ENCODE peak calls at places on chromosomes 6 and 20, in six cellular contexts. B is stimulated activated CD8-positive, alpha-beta memory T cell treated with anti-CD3 and anti-CD28 coated beads, Interleukin-2, amount 100 ng/mL, for 1 hour; K is CD4-positive, alpha-beta memory T cell; Q is NCI-H460; N is iris pigment epithelial cell; X is retina. L is an unnamed sample.

GRCh38 chr6:25014806-25015560 is 79.2 kb upstream of the RIPOR2 start:
- DNase-seq in X (peak), N (peak), K (peak), B (no peak), Q (peak), L (no peak)

GRCh38 chr6:29494131-29494530 is 6.4 kb upstream of the MAS1L start:
- DNase-seq in N (no peak), Q (no peak), B (no peak), X (no peak), K (no peak), L (no peak)

GRCh38 chr6:156618600-156619205 is 158.5 kb upstream of the ARID1B start:
- DNase-seq in B (no peak), Q (no peak), X (peak), K (no peak), N (no peak), L (no peak)

GRCh38 chr20:34546751-34547181 is 11.8 kb upstream of the MAP1LC3A start:
- DNase-seq in B (no peak), Q (no peak), N (no peak), X (no peak), K (no peak), L (no peak)

GRCh38 chr6:28632326-28632851 is 106.7 kb downstream of the GPX5 start:
- DNase-seq in K (no peak), N (no peak), Q (no peak), X (no peak), B (no peak), L (no peak)

GRCh38 chr20:57738484-57738883 is 28.7 kb upstream of the PMEPA1 start:
- DNase-seq in B (no peak), X (no peak), K (no peak), N (no peak), Q (no peak), L (no peak)

GRCh38 chr6:42046491-42047219 is 3.7 kb upstream of the TAF8 start:
- DNase-seq in Q (no peak), X (no peak), N (peak), K (peak), B (no peak), L (no peak)

GRCh38 chr20:50580016-50580747 is 70.0 kb downstream of the PTPN1 start:
- DNase-seq in Q (peak), X (peak), B (peak), N (no peak), K (peak), L (no peak)

GRCh38 chr6:93248591-93248990 is 170.8 kb downstream of the EPHA7 start:
- DNase-seq in B (no peak), N (peak), X (no peak), Q (no peak), K (no peak), L (no peak)

GRCh38 chr20:47019106-47019824 is 124.6 kb downstream of the EYA2 start:
- DNase-seq in B (no peak), X (peak), N (peak), Q (no peak), K (no peak), L (no peak)

GRCh38 chr6:36323062-36323461 is 13.6 kb downstream of the BNIP5 start:
- DNase-seq in N (no peak), B (no peak), X (peak), Q (no peak), K (no peak), L (no peak)

GRCh38 chr6:42783876-42784738 is 2.3 kb downstream of the BICRAL start:
- DNase-seq in X (no peak), B (no peak), Q (no peak), K (peak), N (no peak), L (no peak)

GRCh38 chr6:56440551-56440981 is 193.2 kb upstream of the COL21A1 start:
- DNase-seq in Q (no peak), X (no peak), K (no peak), N (no peak), B (no peak), L (no peak)

GRCh38 chr6:113414511-113414910 is 442.6 kb upstream of the MARCKS start:
- DNase-seq in B (no peak), X (no peak), Q (no peak), K (no peak), N (peak), L (no peak)

GRCh38 chr20:35248641-35249475 is 22.4 kb downstream of the MMP24 start:
- DNase-seq in B (no peak), N (no peak), X (no peak), Q (no peak), K (no peak), L (no peak)

GRCh38 chr6:112443118-112443641 is 96.0 kb downstream of the RFPL4B start:
- DNase-seq in X (peak), Q (no peak), N (no peak), K (no peak), B (no peak), L (no peak)

GRCh38 chr20:36132802-36133211 is 21.7 kb upstream of the EPB41L1 start:
- DNase-seq in Q (no peak), K (no peak), X (no peak), N (no peak), B (no peak), L (no peak)

GRCh38 chr20:46117704-46118467 is at the start of gene CD40:
- DNase-seq in X (peak), K (peak), B (peak), Q (peak), N (peak), L (no peak)

GRCh38 chr6:29975561-29975907 is 33.2 kb downstream of the HLA-A start:
- DNase-seq in K (no peak), B (no peak), Q (no peak), N (no peak), X (peak), L (no peak)

GRCh38 chr20:57342829-57343228 is 8.2 kb upstream of the RAE1 start:
- DNase-seq in K (no peak), N (peak), Q (no peak), X (no peak), B (no peak), L (no peak)

GRCh38 chr20:23049201-23049932 is at the start of gene THBD:
- DNase-seq in X (peak), N (peak), K (peak), B (no peak), Q (peak), L (no peak)

GRCh38 chr6:56246941-56247653 is at the start of gene COL21A1:
- DNase-seq in B (no peak), N (peak), X (peak), K (no peak), Q (no peak), L (no peak)

GRCh38 chr6:89311853-89312531 is 3.1 kb downstream of the GABRR2 start:
- DNase-seq in X (peak), B (no peak), N (peak), K (no peak), Q (no peak), L (no peak)

GRCh38 chr20:1934578-1935573 is 39.7 kb downstream of the SIRPA start:
- DNase-seq in B (no peak), N (peak), X (no peak), K (no peak), Q (peak), L (no peak)

GRCh38 chr20:46022411-46023147 is 6.4 kb upstream of the SLC12A5 start:
- DNase-seq in N (no peak), X (peak), Q (no peak), K (peak), B (peak), L (no peak)

GRCh38 chr6:122145246-122145645 is 254.2 kb upstream of the HSF2 start:
- DNase-seq in Q (no peak), B (no peak), K (no peak), X (no peak), N (no peak), L (no peak)

GRCh38 chr6:44580901-44581300 is 193.4 kb downstream of the CDC5L start:
- DNase-seq in B (no peak), X (no peak), K (no peak), Q (no peak), N (peak), L (no peak)

GRCh38 chr6:56399250-56399671 is 151.9 kb upstream of the COL21A1 start:
- DNase-seq in X (no peak), N (peak), K (no peak), B (no peak), Q (no peak), L (no peak)

GRCh38 chr20:19858972-19859371 is 100.9 kb downstream of the RIN2 start:
- DNase-seq in B (no peak), X (no peak), Q (no peak), K (no peak), N (peak), L (no peak)

GRCh38 chr6:158856261-158856660 is 37.1 kb upstream of the EZR start:
- DNase-seq in K (no peak), B (no peak), Q (no peak), X (no peak), N (no peak), L (no peak)

GRCh38 chr20:58073945-58074920 is 154.2 kb downstream of the ANKRD60 start:
- DNase-seq in X (no peak), B (no peak), Q (no peak), K (no peak), N (peak), L (no peak)

GRCh38 chr6:150363733-150364132 is 5.1 kb upstream of the IYD start:
- DNase-seq in N (no peak), K (no peak), Q (no peak), B (no peak), X (no peak), L (no peak)

GRCh38 chr20:2603816-2604505 is 48.5 kb upstream of the NOP56 start:
- DNase-seq in B (no peak), Q (no peak), N (no peak), K (no peak), X (no peak), L (no peak)

GRCh38 chr6:138271451-138271850 is 53.2 kb upstream of the PBOV1 start:
- DNase-seq in K (no peak), B (no peak), Q (no peak), N (no peak), X (no peak), L (no peak)

GRCh38 chr20:37990571-37991151 is 42.6 kb downstream of the TTI1 start:
- DNase-seq in N (peak), Q (no peak), K (peak), X (no peak), B (peak), L (no peak)

GRCh38 chr6:31676322-31676903 is 4.5 kb downstream of the LY6G5C start:
- DNase-seq in K (no peak), Q (no peak), B (no peak), X (no peak), N (no peak), L (no peak)

L was measured in NCI-H1048.